ENCODE peak calls at places on chromosomes 12 and 14, in seven cellular contexts. O is NB4; T is ovary; L is OCI-LY7; Z is uterus; C is heart left ventricle; R is CD4-positive, alpha-beta T cell. N is an unnamed sample.

GRCh38 chr12:25590021-25590721 is 37.1 kb upstream of the LMNTD1 start:
- DNase-seq in O (peak; percentile 34), T (no peak), L (no peak), Z (no peak), C (no peak), R (no peak), N (no peak)

GRCh38 chr12:20808521-20808920 is 2.0 kb upstream of the SLCO1B3 start:
- DNase-seq in O (peak; percentile 20), T (no peak), L (no peak), Z (no peak), C (no peak), R (no peak), N (no peak)

GRCh38 chr12:39538679-39539104 is 80.9 kb downstream of the ABCD2 start:
- DNase-seq in O (no peak), T (no peak), L (no peak), Z (no peak), C (no peak), R (no peak), N (no peak)

GRCh38 chr12:25397001-25397400 is 146.3 kb upstream of the KRAS start:
- DNase-seq in O (no peak), T (no peak), L (no peak), Z (no peak), C (no peak), R (no peak), N (no peak)

GRCh38 chr14:31096255-31096654 is 70.1 kb upstream of the STRN3 start:
- DNase-seq in O (no peak), T (no peak), L (no peak), Z (no peak), C (no peak), R (no peak), N (no peak)

GRCh38 chr14:80164991-80165390 is 46.3 kb downstream of the DIO2 start:
- DNase-seq in O (no peak), T (no peak), L (no peak), Z (no peak), C (no peak), R (no peak), N (no peak)

GRCh38 chr14:89440997-89441909 is 24.2 kb upstream of the FOXN3 start:
- DNase-seq in O (no peak), T (no peak), L (no peak), Z (no peak), C (no peak), R (no peak), N (no peak)

GRCh38 chr12:128800606-128801005 is 23.2 kb downstream of the SLC15A4 start:
- DNase-seq in O (no peak), T (no peak), L (no peak), Z (no peak), C (no peak), R (no peak), N (no peak)

GRCh38 chr12:27244680-27245005 is 557 bp downstream of the STK38L start:
- DNase-seq in O (no peak), T (no peak), L (no peak), Z (no peak), C (no peak), R (no peak), N (no peak)

GRCh38 chr14:89960895-89961294 is 5.2 kb downstream of the TDP1 start:
- DNase-seq in O (no peak), T (no peak), L (no peak), Z (no peak), C (no peak), R (no peak), N (no peak)

GRCh38 chr12:14664434-14665023 is 31.9 kb downstream of the GUCY2C start:
- DNase-seq in O (peak; percentile 50), T (no peak), L (peak; percentile 77), Z (no peak), C (no peak), R (no peak), N (peak; percentile 37)

GRCh38 chr12:76078748-76079147 is 5.7 kb downstream of the NAP1L1 start:
- DNase-seq in O (peak; percentile 35), T (no peak), L (no peak), Z (no peak), C (no peak), R (no peak), N (no peak)

GRCh38 chr12:76080017-76080728 is 4.3 kb downstream of the NAP1L1 start:
- DNase-seq in O (no peak), T (no peak), L (no peak), Z (no peak), C (no peak), R (no peak), N (no peak)

GRCh38 chr12:76083246-76083735 is 1.2 kb downstream of the NAP1L1 start:
- DNase-seq in O (no peak), T (no peak), L (no peak), Z (no peak), C (no peak), R (no peak), N (no peak)

GRCh38 chr12:76081909-76082308 is 2.6 kb downstream of the NAP1L1 start:
- DNase-seq in O (no peak), T (no peak), L (no peak), Z (no peak), C (no peak), R (no peak), N (no peak)

GRCh38 chr12:76080729-76081415 is 3.6 kb downstream of the NAP1L1 start:
- DNase-seq in O (peak; percentile 30), T (no peak), L (peak; percentile 51), Z (no peak), C (no peak), R (no peak), N (peak; percentile 18)
- TF ChIP-seq CTCF in O (no peak), T (no peak), L (peak; percentile 69), Z (no peak), C (no peak), R (no peak), N (peak; percentile 35)

DNA sequence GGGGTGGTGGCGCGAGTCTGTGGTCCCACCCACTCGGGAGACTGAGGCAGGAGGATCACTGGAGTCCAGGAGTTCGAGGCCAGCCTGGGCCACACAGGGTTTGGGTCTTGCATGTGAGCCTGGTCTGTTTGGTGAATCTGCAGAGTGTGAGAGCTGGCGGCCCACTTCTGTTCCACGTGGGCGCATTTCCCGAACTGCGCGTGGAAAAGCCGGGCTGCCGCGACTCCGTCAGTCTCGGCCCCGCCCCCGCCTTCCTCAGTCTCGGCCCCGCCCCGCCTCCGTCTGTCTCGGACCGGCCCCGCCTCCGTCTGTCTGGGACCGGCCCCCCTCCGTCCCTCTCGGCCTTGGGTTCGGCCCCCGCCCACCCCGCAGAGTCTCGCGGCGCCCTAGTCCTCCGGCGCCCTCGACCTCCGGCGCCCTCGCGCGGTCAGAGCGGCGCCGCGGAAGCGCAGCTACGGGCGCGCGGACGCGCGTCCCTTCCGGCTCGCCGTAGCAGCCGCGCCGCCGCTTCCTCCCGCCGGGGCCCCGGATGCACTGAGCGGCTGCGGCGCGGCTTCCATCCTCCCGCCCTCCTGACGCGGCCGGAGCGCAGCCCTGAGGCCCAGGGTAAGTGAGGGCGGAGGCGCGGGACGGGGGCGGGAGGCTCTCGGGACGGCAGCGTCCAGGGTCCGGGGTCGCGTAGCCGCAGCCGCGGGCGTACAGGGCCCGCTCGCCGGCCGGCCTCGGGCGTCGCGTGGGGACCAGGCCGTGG is at the start of gene EP400:
- DNase-seq in O (peak; percentile 98), T (peak; percentile 96), L (peak; percentile 94), Z (peak; percentile 96), C (peak; percentile 98), R (peak; percentile 90), N (peak; percentile 98)
- TF ChIP-seq CTCF in O (peak; percentile 53), T (no peak), L (peak; percentile 71), Z (peak; percentile 83), C (peak; percentile 66), R (peak; percentile 22), N (peak; percentile 54)

DNA sequence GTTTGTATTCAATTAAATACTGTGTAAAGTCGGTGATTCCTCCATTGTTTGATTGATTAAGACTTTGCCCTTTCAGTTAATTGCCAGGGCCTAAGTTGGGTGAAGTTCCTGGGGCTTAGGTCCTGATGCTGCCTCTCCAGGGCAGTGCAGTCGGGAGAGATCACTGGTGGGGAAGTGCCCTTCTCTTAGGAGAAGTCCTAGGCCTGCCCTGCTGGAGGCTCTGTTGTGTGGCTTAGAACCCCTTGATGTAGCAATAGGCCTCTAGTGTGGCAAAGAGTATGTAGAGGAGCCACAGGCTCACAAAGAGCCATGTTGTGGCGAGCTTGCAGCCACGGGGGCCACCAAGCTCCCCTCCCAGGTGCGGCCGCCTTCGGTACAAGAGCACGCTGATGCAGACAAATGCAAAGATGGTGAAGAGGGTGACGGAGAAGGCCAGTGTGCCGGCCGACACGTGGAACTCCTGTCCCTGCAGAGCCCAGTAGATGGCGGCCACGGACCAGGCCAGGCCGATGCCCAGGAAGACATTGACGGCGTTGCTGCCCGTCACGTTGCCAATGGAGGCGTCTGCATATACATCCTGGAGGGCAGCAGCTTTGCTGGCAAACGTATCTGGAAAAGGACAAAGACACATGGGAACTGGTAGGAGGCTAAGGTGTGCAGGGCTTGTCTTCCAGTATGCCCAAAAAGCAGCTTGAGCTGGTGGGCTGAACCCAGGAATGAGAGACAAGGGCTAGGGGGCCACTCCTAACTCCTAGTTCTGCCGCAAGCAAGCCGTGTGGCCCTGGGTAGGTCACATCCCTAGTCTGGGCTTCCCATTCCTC is 142.8 kb downstream of the SLC8A3 start:
- DNase-seq in O (peak; percentile 70), T (no peak), L (no peak), Z (no peak), C (no peak), R (no peak), N (peak; percentile 90)
- TF ChIP-seq CTCF in O (peak; percentile 58), T (no peak), L (peak; percentile 14), Z (no peak), C (peak; percentile 48), R (no peak), N (peak; percentile 76)

GRCh38 chr12:49187184-49187583 is 1.7 kb downstream of the TUBA1A start:
- DNase-seq in O (no peak), T (peak; percentile 31), L (no peak), Z (peak; percentile 60), C (no peak), R (peak; percentile 23), N (no peak)

GRCh38 chr12:49188916-49189367 is at the start of gene TUBA1A:
- DNase-seq in O (peak; percentile 95), T (peak; percentile 90), L (peak; percentile 99), Z (peak; percentile 93), C (peak; percentile 93), R (peak; percentile 96), N (peak; percentile 51)

GRCh38 chr12:49190317-49190716 is 1.4 kb upstream of the TUBA1A start:
- DNase-seq in O (peak; percentile 23), T (no peak), L (no peak), Z (no peak), C (no peak), R (no peak), N (no peak)

GRCh38 chr12:49189731-49190314 is 943 bp upstream of the TUBA1A start:
- DNase-seq in O (no peak), T (no peak), L (no peak), Z (no peak), C (no peak), R (no peak), N (no peak)

DNA sequence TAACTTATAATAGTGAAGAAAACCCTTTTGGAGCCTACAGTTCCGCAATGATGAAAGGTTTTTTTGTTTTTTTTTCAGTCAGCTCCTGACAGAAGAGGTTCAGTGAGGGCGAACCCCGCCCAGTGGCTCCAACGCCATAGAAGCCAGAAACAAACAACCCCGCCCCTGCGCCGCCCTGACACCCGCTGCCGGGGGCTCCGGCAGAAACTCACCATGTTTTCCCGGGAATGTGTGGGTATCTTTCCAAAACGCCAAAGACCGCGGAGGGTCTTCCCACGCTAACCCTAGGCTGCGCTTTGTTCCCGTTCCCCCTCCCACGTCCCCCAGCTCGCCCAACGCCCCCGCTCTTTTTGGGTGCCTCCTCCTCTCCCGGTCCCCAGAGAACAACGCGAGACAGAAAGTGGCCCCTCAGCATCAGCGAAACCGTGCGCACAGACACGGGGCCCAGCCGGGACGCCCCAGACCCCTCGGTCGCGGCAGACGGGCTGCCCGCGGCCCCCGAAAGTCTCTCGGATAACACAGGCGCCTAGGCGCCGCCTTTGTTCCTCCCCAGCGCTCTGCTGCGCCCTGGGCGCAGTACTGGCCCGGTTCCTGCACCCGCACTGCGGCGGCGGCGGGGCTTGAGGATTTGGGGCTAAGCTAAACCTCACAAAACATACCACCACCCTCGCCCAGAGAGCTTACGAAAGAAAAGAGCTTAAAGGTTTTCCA is 520 bp downstream of the TUBA1A start:
- DNase-seq in O (peak; percentile 76), T (peak; percentile 78), L (peak; percentile 78), Z (peak; percentile 85), C (peak; percentile 92), R (peak; percentile 75), N (peak; percentile 58)
- TF ChIP-seq CTCF in O (no peak), T (no peak), L (peak; percentile 38), Z (no peak), C (no peak), R (no peak), N (no peak)